ENCODE peak calls at places on chromosomes 3 and 15, in eight cellular contexts. B is endothelial cell; G is immature natural killer cell; C is adrenal gland; E is stimulated activated CD4-positive, alpha-beta T cell treated with anti-CD3 and anti-CD28 coated beads, TNF-alpha, amount 100 ng/mL, for 1 hour; V is activated CD4-positive, alpha-beta T cell treated with anti-CD3 and anti-CD28 coated beads, Interleukin-2, amount 10 ng/mL, durations not matched to agents 24 days and 14 days; M is cardiac muscle cell; T is GM13977. X is an unnamed sample.

GRCh38 chr15:100731259-100732156 is 129.1 kb downstream of the ASB7 start:
- DNase-seq in V (no peak), B (no peak), G (no peak), T (no peak), C (no peak), E (no peak), M (no peak), X (no peak)

GRCh38 chr15:71634820-71635219 is 175.5 kb upstream of the NR2E3 start:
- DNase-seq in M (peak; percentile 22), T (no peak), V (no peak), C (no peak), B (no peak), E (no peak), G (no peak), X (no peak)

GRCh38 chr3:196793224-196793623 is 53.6 kb downstream of the PAK2 start:
- DNase-seq in G (no peak), V (no peak), B (no peak), M (no peak), E (no peak), C (no peak), T (no peak), X (no peak)

GRCh38 chr3:54719914-54720313 is 207.9 kb downstream of the LRTM1 start:
- DNase-seq in C (no peak), E (no peak), T (no peak), V (no peak), G (no peak), B (no peak), M (no peak), X (no peak)

GRCh38 chr3:42662813-42663535 is 9.5 kb downstream of the ZBTB47 start:
- DNase-seq in B (no peak), V (no peak), C (no peak), G (no peak), M (no peak), E (no peak), T (peak; percentile 31), X (no peak)

GRCh38 chr3:81758275-81758674 is 3.2 kb downstream of the GBE1 start:
- DNase-seq in M (no peak), C (peak; percentile 9), E (no peak), B (no peak), G (no peak), T (no peak), V (peak; percentile 38), X (no peak)

GRCh38 chr3:126678691-126679317 is 23.9 kb upstream of the TXNRD3 start:
- DNase-seq in V (no peak), G (no peak), M (no peak), B (no peak), C (no peak), T (no peak), E (no peak), X (peak; percentile 23)

GRCh38 chr15:63048986-63049665 is 6.6 kb downstream of the TPM1 start:
- DNase-seq in G (peak; percentile 28), B (peak; percentile 30), V (peak; percentile 81), C (peak; percentile 30), T (peak; percentile 36), M (peak; percentile 85), E (no peak), X (peak; percentile 20)

GRCh38 chr15:50506121-50506520 is 40.3 kb downstream of the USP50 start:
- DNase-seq in B (peak; percentile 17), C (peak; percentile 70), T (no peak), G (no peak), E (no peak), V (peak; percentile 44), M (peak; percentile 14), X (no peak)

GRCh38 chr3:101155828-101156227 is 162.6 kb upstream of the ABI3BP start:
- DNase-seq in M (no peak), E (no peak), T (no peak), V (no peak), C (no peak), G (no peak), B (no peak), X (no peak)

GRCh38 chr3:122890077-122890484 is 95.2 kb downstream of the SLC49A4 start:
- DNase-seq in M (peak; percentile 32), B (no peak), E (no peak), V (peak; percentile 69), T (peak; percentile 53), C (peak; percentile 47), G (no peak), X (no peak)

GRCh38 chr3:165202995-165203394 is 6.8 kb upstream of the SLITRK3 start:
- DNase-seq in T (no peak), B (no peak), V (no peak), C (no peak), M (no peak), E (no peak), G (no peak), X (no peak)

GRCh38 chr3:52032702-52033408 is 23.5 kb downstream of the DUSP7 start:
- DNase-seq in M (no peak), V (no peak), B (no peak), C (no peak), G (no peak), T (no peak), E (no peak), X (no peak)

GRCh38 chr15:73989001-73989798 is 2.9 kb downstream of the STOML1 start:
- DNase-seq in T (no peak), G (no peak), M (no peak), C (no peak), E (no peak), V (no peak), B (no peak), X (no peak)

GRCh38 chr3:80357761-80358160 is 590.0 kb upstream of the ROBO1 start:
- DNase-seq in C (no peak), M (no peak), G (no peak), B (no peak), E (no peak), V (no peak), T (no peak), X (no peak)

GRCh38 chr3:190494907-190495306 is 19.0 kb upstream of the IL1RAP start:
- DNase-seq in V (no peak), B (no peak), T (no peak), M (no peak), C (no peak), G (no peak), E (no peak), X (no peak)

GRCh38 chr15:52678036-52678467 is 1.1 kb downstream of the ATOSA start:
- DNase-seq in T (peak; percentile 39), G (peak; percentile 62), C (peak; percentile 76), E (no peak), V (peak; percentile 86), B (peak; percentile 29), M (peak; percentile 63), X (peak; percentile 41)

GRCh38 chr3:110929811-110930210 is 141.8 kb upstream of the NECTIN3 start:
- DNase-seq in G (no peak), V (no peak), M (no peak), C (no peak), E (no peak), B (no peak), T (no peak), X (no peak)

GRCh38 chr3:168655591-168655990 is 559.9 kb upstream of the GOLIM4 start:
- DNase-seq in T (no peak), M (no peak), G (no peak), V (no peak), B (no peak), E (no peak), C (no peak), X (no peak)

GRCh38 chr3:35120026-35120425 is 519.3 kb upstream of the ARPP21 start:
- DNase-seq in G (no peak), B (no peak), T (no peak), C (no peak), M (no peak), E (no peak), V (no peak), X (no peak)

GRCh38 chr3:185824467-185825378 is at the start of gene IGF2BP2:
- DNase-seq in V (peak; percentile 87), C (peak; percentile 76), M (peak; percentile 90), B (peak; percentile 81), G (peak; percentile 50), T (peak; percentile 80), E (no peak), X (peak; percentile 61)

GRCh38 chr3:56467108-56467507 is 1.2 kb downstream of the ERC2 start:
- DNase-seq in B (peak; percentile 81), T (peak; percentile 55), C (peak; percentile 90), V (peak; percentile 69), M (peak; percentile 96), E (no peak), G (no peak), X (peak; percentile 91)

GRCh38 chr15:51356983-51357382 is 15.5 kb downstream of the GLDN start:
- DNase-seq in G (no peak), E (no peak), C (no peak), V (no peak), B (no peak), T (no peak), M (no peak), X (no peak)

GRCh38 chr15:69729167-69729748 is 276.6 kb downstream of the RPLP1 start:
- DNase-seq in E (peak; percentile 30), B (peak; percentile 60), M (peak; percentile 24), T (peak; percentile 63), V (peak; percentile 92), G (peak; percentile 67), C (peak; percentile 62), X (peak; percentile 53)

GRCh38 chr15:91559066-91559465 is 294.4 kb upstream of the SLCO3A1 start:
- DNase-seq in B (no peak), M (no peak), T (no peak), V (no peak), C (no peak), E (no peak), G (no peak), X (no peak)

GRCh38 chr3:193701896-193702644 is 109.1 kb downstream of the OPA1 start:
- DNase-seq in T (no peak), C (no peak), G (no peak), M (no peak), V (no peak), B (no peak), E (no peak), X (no peak)

GRCh38 chr3:146814601-146815315 is 209.6 kb upstream of the PLSCR5 start:
- DNase-seq in C (no peak), B (no peak), M (no peak), T (no peak), G (no peak), V (no peak), E (no peak), X (no peak)

GRCh38 chr3:73228000-73228399 is 166.5 kb downstream of the EBLN2 start:
- DNase-seq in E (no peak), G (no peak), C (no peak), M (no peak), B (no peak), T (no peak), V (no peak), X (no peak)